ENCODE peak calls at places on chromosomes 2 and 18, in four cellular contexts. One of them, this sample, is unnamed. For H3K4me1, the result is how much of the 10 kb centered on the place peaks cover.

GRCh38 chr2:182023235-182023634 is 37.6 kb downstream of the PPP1R1C start:
- DNase-seq in fibroblast of lung: no peak
- DNase-seq in endodermal cell: no peak
- DNase-seq in neural progenitor cell: no peak
- DNase-seq in this sample: no peak

GRCh38 chr2:149094217-149095015 is 55.9 kb downstream of the LYPD6B start:
- DNase-seq in fibroblast of lung: no peak
- DNase-seq in endodermal cell: no peak
- DNase-seq in neural progenitor cell: peak
- DNase-seq in this sample: peak

GRCh38 chr2:61255580-61256437 is 93.8 kb downstream of the C2orf74 start:
- DNase-seq in fibroblast of lung: peak
- DNase-seq in endodermal cell: no peak
- DNase-seq in neural progenitor cell: no peak
- DNase-seq in this sample: peak

GRCh38 chr2:121049141-121049540 is 235.9 kb downstream of the TFCP2L1 start:
- DNase-seq in fibroblast of lung: no peak
- DNase-seq in endodermal cell: no peak
- DNase-seq in neural progenitor cell: peak
- DNase-seq in this sample: no peak

GRCh38 chr2:239937866-239938640 is 87.1 kb downstream of the NDUFA10 start:
- DNase-seq in fibroblast of lung: no peak
- DNase-seq in endodermal cell: peak
- DNase-seq in neural progenitor cell: no peak
- DNase-seq in this sample: no peak

GRCh38 chr18:58076052-58076451 is 32.0 kb downstream of the NEDD4L start:
- DNase-seq in fibroblast of lung: peak
- DNase-seq in endodermal cell: no peak
- DNase-seq in neural progenitor cell: no peak
- DNase-seq in this sample: no peak

GRCh38 chr2:39845460-39846146 is 66.5 kb upstream of the THUMPD2 start:
- DNase-seq in fibroblast of lung: no peak
- DNase-seq in endodermal cell: no peak
- DNase-seq in neural progenitor cell: no peak
- DNase-seq in this sample: no peak

GRCh38 chr2:191657977-191658376 is 20.0 kb upstream of the NABP1 start:
- DNase-seq in fibroblast of lung: peak
- DNase-seq in endodermal cell: no peak
- DNase-seq in neural progenitor cell: no peak
- DNase-seq in this sample: no peak

GRCh38 chr2:170715062-170715931 is at the start of gene SP5:
- DNase-seq in fibroblast of lung: peak
- DNase-seq in endodermal cell: peak
- DNase-seq in neural progenitor cell: peak
- DNase-seq in this sample: peak

GRCh38 chr2:219514836-219515235 is 554 bp downstream of the ASIC4 start:
- DNase-seq in fibroblast of lung: no peak
- DNase-seq in endodermal cell: no peak
- DNase-seq in neural progenitor cell: no peak
- DNase-seq in this sample: no peak

GRCh38 chr2:169091761-169092523 is 22.6 kb downstream of the DHRS9 start:
- DNase-seq in fibroblast of lung: peak
- DNase-seq in endodermal cell: no peak
- DNase-seq in neural progenitor cell: no peak
- DNase-seq in this sample: peak

GRCh38 chr2:10620481-10620880 is 69.3 kb downstream of the NOL10 start:
- DNase-seq in fibroblast of lung: peak
- DNase-seq in endodermal cell: no peak
- DNase-seq in neural progenitor cell: no peak
- DNase-seq in this sample: peak

GRCh38 chr2:227163445-227163997 is 484 bp downstream of the COL4A4 start:
- DNase-seq in fibroblast of lung: no peak
- DNase-seq in endodermal cell: peak
- DNase-seq in neural progenitor cell: peak
- DNase-seq in this sample: no peak

GRCh38 chr18:46426311-46427047 is 230.5 kb downstream of the LOXHD1 start:
- DNase-seq in fibroblast of lung: no peak
- DNase-seq in endodermal cell: peak
- DNase-seq in neural progenitor cell: no peak
- DNase-seq in this sample: no peak

GRCh38 chr2:199485732-199486335 is 28.1 kb upstream of the SATB2 start:
- DNase-seq in fibroblast of lung: peak
- DNase-seq in endodermal cell: peak
- DNase-seq in neural progenitor cell: peak
- DNase-seq in this sample: peak

GRCh38 chr2:26483957-26484565 is 6.1 kb upstream of the OTOF start:
- DNase-seq in fibroblast of lung: peak
- DNase-seq in endodermal cell: no peak
- DNase-seq in neural progenitor cell: no peak
- DNase-seq in this sample: no peak

GRCh38 chr2:149732730-149733290 is 145.2 kb upstream of the MMADHC start:
- DNase-seq in fibroblast of lung: no peak
- DNase-seq in endodermal cell: no peak
- DNase-seq in neural progenitor cell: no peak
- DNase-seq in this sample: no peak

GRCh38 chr2:163878718-163879117 is 142.9 kb upstream of the FIGN start:
- DNase-seq in fibroblast of lung: peak
- DNase-seq in endodermal cell: peak
- DNase-seq in neural progenitor cell: peak
- DNase-seq in this sample: peak

GRCh38 chr2:232927793-232928563 is 57.9 kb downstream of the SNORC start:
- DNase-seq in fibroblast of lung: no peak
- DNase-seq in endodermal cell: no peak
- DNase-seq in neural progenitor cell: peak
- DNase-seq in this sample: no peak

GRCh38 chr2:42886921-42887320 is 94.5 kb upstream of the HAAO start:
- DNase-seq in fibroblast of lung: peak
- DNase-seq in endodermal cell: peak
- DNase-seq in neural progenitor cell: no peak
- DNase-seq in this sample: no peak

GRCh38 chr2:30334738-30335426 is 103.5 kb downstream of the LBH start:
- DNase-seq in fibroblast of lung: no peak
- DNase-seq in endodermal cell: peak
- DNase-seq in neural progenitor cell: peak
- DNase-seq in this sample: no peak

GRCh38 chr2:122804494-122804893 is 1049.0 kb downstream of the TSN start:
- DNase-seq in fibroblast of lung: no peak
- DNase-seq in endodermal cell: no peak
- DNase-seq in neural progenitor cell: no peak
- DNase-seq in this sample: no peak

GRCh38 chr2:3641181-3641580 is 16.8 kb upstream of the ALLC start:
- DNase-seq in fibroblast of lung: no peak
- DNase-seq in endodermal cell: peak
- DNase-seq in neural progenitor cell: no peak
- DNase-seq in this sample: no peak

GRCh38 chr2:29053680-29054400 is 20.5 kb downstream of the PCARE start:
- DNase-seq in fibroblast of lung: no peak
- DNase-seq in endodermal cell: peak
- DNase-seq in neural progenitor cell: no peak
- DNase-seq in this sample: no peak

GRCh38 chr2:150327546-150328495 is 159.6 kb downstream of the RND3 start:
- DNase-seq in fibroblast of lung: no peak
- DNase-seq in endodermal cell: peak
- DNase-seq in neural progenitor cell: peak
- DNase-seq in this sample: no peak

GRCh38 chr2:18545384-18545783 is 15.1 kb downstream of the RDH14 start:
- DNase-seq in fibroblast of lung: peak
- DNase-seq in endodermal cell: no peak
- DNase-seq in neural progenitor cell: no peak
- DNase-seq in this sample: peak
- H3K4me3 ChIP-seq in fibroblast of lung: no peak
- H3K4me3 ChIP-seq in endodermal cell: no peak
- H3K4me3 ChIP-seq in neural progenitor cell: no peak
- H3K4me3 ChIP-seq in this sample: no peak

GRCh38 chr2:237315170-237315880 is 98.6 kb downstream of the COL6A3 start:
- DNase-seq in fibroblast of lung: peak
- DNase-seq in endodermal cell: no peak
- DNase-seq in neural progenitor cell: peak
- DNase-seq in this sample: peak
- H3K9ac ChIP-seq in fibroblast of lung: no peak
- H3K9ac ChIP-seq in endodermal cell: no peak
- H3K9ac ChIP-seq in neural progenitor cell: no peak
- H3K9ac ChIP-seq in this sample: peak

GRCh38 chr2:172093416-172094318 is 8.4 kb downstream of the DLX1 start:
- DNase-seq in fibroblast of lung: no peak
- DNase-seq in endodermal cell: no peak
- DNase-seq in neural progenitor cell: peak
- DNase-seq in this sample: no peak

GRCh38 chr2:172095905-172096660 is 6.6 kb downstream of the DLX2 start:
- DNase-seq in fibroblast of lung: no peak
- DNase-seq in endodermal cell: peak
- DNase-seq in neural progenitor cell: peak
- DNase-seq in this sample: no peak

GRCh38 chr2:172095146-172095904 is 7.4 kb downstream of the DLX2 start:
- DNase-seq in fibroblast of lung: peak
- DNase-seq in endodermal cell: peak
- DNase-seq in neural progenitor cell: peak
- DNase-seq in this sample: peak

GRCh38 chr2:172092716-172093415 is 7.6 kb downstream of the DLX1 start:
- DNase-seq in fibroblast of lung: no peak
- DNase-seq in endodermal cell: peak
- DNase-seq in neural progenitor cell: peak
- DNase-seq in this sample: no peak

GRCh38 chr2:172094319-172095145 is 8.2 kb downstream of the DLX2 start:
- DNase-seq in fibroblast of lung: no peak
- DNase-seq in endodermal cell: peak
- DNase-seq in neural progenitor cell: peak
- DNase-seq in this sample: no peak
- H3K4me1 ChIP-seq in fibroblast of lung: under half
- H3K4me1 ChIP-seq in endodermal cell: under half
- H3K4me1 ChIP-seq in neural progenitor cell: under half
- H3K4me1 ChIP-seq in this sample: under half

DNA sequence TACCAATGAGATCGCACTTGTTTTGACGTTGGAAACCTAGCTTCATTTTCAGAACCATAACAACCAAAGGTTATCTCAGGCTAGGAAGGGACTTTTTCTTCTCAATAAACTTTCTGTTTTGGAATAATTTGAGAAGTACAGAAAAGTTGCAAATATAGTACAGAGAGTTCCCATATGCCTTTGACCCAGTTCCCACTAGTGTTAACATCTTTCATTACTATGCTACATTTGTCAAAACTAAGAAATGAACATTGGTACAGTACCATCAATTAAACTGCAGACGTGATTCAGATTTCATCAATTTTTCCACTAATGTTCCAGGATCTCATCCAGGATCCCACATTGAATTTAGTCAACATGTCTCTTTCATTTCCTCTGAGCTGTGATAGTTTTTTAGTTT is 111.6 kb downstream of the ATL2 start:
- DNase-seq in fibroblast of lung: peak
- DNase-seq in endodermal cell: no peak
- DNase-seq in neural progenitor cell: no peak
- DNase-seq in this sample: no peak
- H3K4me3 ChIP-seq in fibroblast of lung: no peak
- H3K4me3 ChIP-seq in endodermal cell: no peak
- H3K4me3 ChIP-seq in neural progenitor cell: no peak
- H3K4me3 ChIP-seq in this sample: no peak

GRCh38 chr2:27942612-27943011 is 52.1 kb downstream of the BABAM2 start:
- DNase-seq in fibroblast of lung: no peak
- DNase-seq in endodermal cell: no peak
- DNase-seq in neural progenitor cell: no peak
- DNase-seq in this sample: no peak
- H3K9ac ChIP-seq in fibroblast of lung: no peak
- H3K9ac ChIP-seq in endodermal cell: no peak
- H3K9ac ChIP-seq in neural progenitor cell: no peak
- H3K9ac ChIP-seq in this sample: no peak

GRCh38 chr2:9556121-9556869 is 665 bp upstream of the ADAM17 start:
- DNase-seq in fibroblast of lung: peak
- DNase-seq in endodermal cell: no peak
- DNase-seq in neural progenitor cell: no peak
- DNase-seq in this sample: peak

GRCh38 chr2:9554841-9555337 is 741 bp downstream of the ADAM17 start:
- DNase-seq in fibroblast of lung: peak
- DNase-seq in endodermal cell: no peak
- DNase-seq in neural progenitor cell: peak
- DNase-seq in this sample: peak

GRCh38 chr2:9555338-9556120 is at the start of gene ADAM17:
- DNase-seq in fibroblast of lung: peak
- DNase-seq in endodermal cell: peak
- DNase-seq in neural progenitor cell: peak
- DNase-seq in this sample: peak

GRCh38 chr2:9549420-9549819 is 6.2 kb downstream of the ADAM17 start:
- DNase-seq in fibroblast of lung: no peak
- DNase-seq in endodermal cell: no peak
- DNase-seq in neural progenitor cell: no peak
- DNase-seq in this sample: no peak

GRCh38 chr2:9552491-9553178 is 3.0 kb downstream of the ADAM17 start:
- DNase-seq in fibroblast of lung: peak
- DNase-seq in endodermal cell: no peak
- DNase-seq in neural progenitor cell: no peak
- DNase-seq in this sample: peak
- H3K4me1 ChIP-seq in fibroblast of lung: under half
- H3K4me1 ChIP-seq in endodermal cell: under half
- H3K4me1 ChIP-seq in neural progenitor cell: under half
- H3K4me1 ChIP-seq in this sample: under half

DNA sequence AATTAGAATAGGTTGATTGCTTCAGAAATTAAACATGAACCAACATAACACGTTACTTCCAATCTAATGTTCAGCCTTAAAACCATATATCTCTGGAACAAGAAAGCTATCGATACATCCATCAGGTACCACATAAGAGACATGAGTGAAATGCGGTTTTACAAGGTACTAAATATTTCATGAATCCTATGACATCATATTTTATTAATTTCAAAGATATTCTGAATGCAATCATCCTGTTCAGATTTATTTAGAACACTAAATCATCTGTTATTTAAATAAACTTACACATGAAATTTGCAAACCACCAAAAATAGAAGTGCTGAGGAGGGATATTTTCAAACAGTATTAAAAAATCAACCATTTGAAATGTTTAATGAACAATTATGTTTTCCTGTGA is 119.0 kb downstream of the OSBPL1A start:
- DNase-seq in fibroblast of lung: no peak
- DNase-seq in endodermal cell: no peak
- DNase-seq in neural progenitor cell: no peak
- DNase-seq in this sample: no peak
- H3K4me3 ChIP-seq in fibroblast of lung: no peak
- H3K4me3 ChIP-seq in endodermal cell: no peak
- H3K4me3 ChIP-seq in neural progenitor cell: no peak
- H3K4me3 ChIP-seq in this sample: no peak

DNA sequence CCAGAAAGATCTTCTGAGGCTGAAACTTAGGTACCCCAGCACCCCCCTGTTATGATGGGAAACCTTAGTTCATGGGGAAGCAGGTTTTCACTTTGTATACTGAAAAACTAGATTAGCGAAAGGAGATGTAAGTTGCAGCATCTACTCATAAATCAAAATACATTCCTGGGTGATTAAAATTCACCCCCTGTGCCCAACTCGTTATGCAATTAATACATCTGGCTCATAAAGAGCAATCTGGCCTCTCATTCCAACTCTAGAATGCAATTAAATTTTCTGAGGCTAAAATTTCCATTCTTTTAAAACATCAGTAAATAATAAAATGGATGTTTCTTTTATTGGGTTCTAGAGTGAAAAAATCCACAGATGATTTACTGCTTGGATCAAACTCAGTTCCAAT is 110.9 kb upstream of the BZW1 start:
- DNase-seq in fibroblast of lung: no peak
- DNase-seq in endodermal cell: no peak
- DNase-seq in neural progenitor cell: no peak
- DNase-seq in this sample: no peak
- H3K9ac ChIP-seq in fibroblast of lung: no peak
- H3K9ac ChIP-seq in endodermal cell: no peak
- H3K9ac ChIP-seq in neural progenitor cell: no peak
- H3K9ac ChIP-seq in this sample: no peak